ENCODE peak calls at places on chromosomes 5 and 9, in ten cellular contexts. M, H, K, F, T, W, Z, S, C and Y are unnamed samples.

GRCh38 chr5:10863763-10864383 is 102.8 kb upstream of the DAP start:
- DNase-seq in M (peak; percentile 49), H (peak; percentile 88), K (peak; percentile 33), F (peak; percentile 24), T (peak; percentile 87), W (peak; percentile 28), Z (peak; percentile 36), S (no peak), C (peak; percentile 48), Y (peak; percentile 48)

GRCh38 chr9:36946653-36947052 is 87.4 kb downstream of the PAX5 start:
- DNase-seq in M (no peak), H (peak; percentile 10), K (peak; percentile 13), F (no peak), T (no peak), W (no peak), Z (peak; percentile 25), S (no peak), C (no peak), Y (no peak)

GRCh38 chr9:93057024-93057702 is 1.3 kb upstream of the SUSD3 start:
- DNase-seq in M (no peak), H (no peak), K (no peak), F (no peak), T (no peak), W (no peak), Z (no peak), S (no peak), C (no peak), Y (no peak)

GRCh38 chr5:154284433-154284832 is 93.9 kb downstream of the GALNT10 start:
- DNase-seq in M (no peak), H (no peak), K (no peak), F (no peak), T (no peak), W (no peak), Z (no peak), S (no peak), C (no peak), Y (no peak)

GRCh38 chr9:97853056-97853843 is at the start of gene FOXE1:
- DNase-seq in M (no peak), H (no peak), K (no peak), F (no peak), T (no peak), W (no peak), Z (no peak), S (no peak), C (no peak), Y (no peak)

GRCh38 chr5:10626473-10627013 is 62.7 kb downstream of the ANKRD33B start:
- DNase-seq in M (no peak), H (no peak), K (no peak), F (no peak), T (no peak), W (no peak), Z (peak; percentile 32), S (no peak), C (no peak), Y (peak; percentile 31)

GRCh38 chr9:84138543-84138942 is 157.9 kb downstream of the RMI1 start:
- DNase-seq in M (no peak), H (no peak), K (no peak), F (no peak), T (no peak), W (no peak), Z (no peak), S (no peak), C (no peak), Y (no peak)

GRCh38 chr5:69505306-69505705 is 12.7 kb downstream of the OCLN start:
- DNase-seq in M (no peak), H (no peak), K (no peak), F (no peak), T (no peak), W (no peak), Z (no peak), S (no peak), C (no peak), Y (no peak)

GRCh38 chr9:21761309-21761901 is 41.0 kb upstream of the MTAP start:
- DNase-seq in M (no peak), H (no peak), K (peak; percentile 36), F (no peak), T (no peak), W (no peak), Z (no peak), S (no peak), C (no peak), Y (no peak)

GRCh38 chr9:130689937-130690700 is 3.5 kb upstream of the EXOSC2 start:
- DNase-seq in M (peak; percentile 83), H (peak; percentile 95), K (peak; percentile 96), F (peak; percentile 75), T (peak; percentile 84), W (no peak), Z (peak; percentile 99), S (peak; percentile 47), C (peak; percentile 64), Y (peak; percentile 95)

GRCh38 chr9:130685104-130685503 is 8.5 kb upstream of the EXOSC2 start:
- DNase-seq in M (no peak), H (no peak), K (no peak), F (no peak), T (no peak), W (no peak), Z (no peak), S (no peak), C (no peak), Y (no peak)

GRCh38 chr9:130688070-130688469 is 5.5 kb upstream of the EXOSC2 start:
- DNase-seq in M (no peak), H (no peak), K (no peak), F (no peak), T (no peak), W (no peak), Z (no peak), S (no peak), C (no peak), Y (no peak)

GRCh38 chr9:130689572-130689936 is 4.0 kb upstream of the EXOSC2 start:
- DNase-seq in M (no peak), H (no peak), K (no peak), F (no peak), T (no peak), W (no peak), Z (no peak), S (no peak), C (no peak), Y (no peak)

DNA sequence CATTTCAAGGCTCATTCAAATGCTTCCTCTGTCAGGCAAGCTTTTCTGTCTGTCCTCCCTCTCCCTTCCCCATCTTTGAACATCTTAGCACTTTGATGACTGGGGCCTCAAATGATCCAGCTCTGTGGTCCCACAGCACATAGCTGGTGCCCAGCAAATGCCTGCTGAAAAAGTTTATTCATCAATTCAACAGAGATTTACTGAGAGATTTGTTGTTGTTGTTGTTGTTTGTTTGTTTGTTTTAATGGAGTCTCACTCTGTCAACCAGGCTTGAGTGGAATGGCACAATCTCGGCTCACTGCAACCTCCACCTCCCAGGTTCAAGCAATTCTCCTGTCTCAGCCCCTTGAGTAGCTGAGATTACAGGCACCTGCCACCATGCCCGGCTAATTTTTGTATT is 6.0 kb upstream of the EXOSC2 start:
- DNase-seq in M (no peak), H (no peak), K (no peak), F (no peak), T (no peak), W (no peak), Z (no peak), S (no peak), C (no peak), Y (no peak)
- TF ChIP-seq CTCF in M (no peak), H (no peak), K (no peak), F (no peak), T (no peak), W (no peak), Z (no peak), S (no peak), C (no peak), Y (no peak)

DNA sequence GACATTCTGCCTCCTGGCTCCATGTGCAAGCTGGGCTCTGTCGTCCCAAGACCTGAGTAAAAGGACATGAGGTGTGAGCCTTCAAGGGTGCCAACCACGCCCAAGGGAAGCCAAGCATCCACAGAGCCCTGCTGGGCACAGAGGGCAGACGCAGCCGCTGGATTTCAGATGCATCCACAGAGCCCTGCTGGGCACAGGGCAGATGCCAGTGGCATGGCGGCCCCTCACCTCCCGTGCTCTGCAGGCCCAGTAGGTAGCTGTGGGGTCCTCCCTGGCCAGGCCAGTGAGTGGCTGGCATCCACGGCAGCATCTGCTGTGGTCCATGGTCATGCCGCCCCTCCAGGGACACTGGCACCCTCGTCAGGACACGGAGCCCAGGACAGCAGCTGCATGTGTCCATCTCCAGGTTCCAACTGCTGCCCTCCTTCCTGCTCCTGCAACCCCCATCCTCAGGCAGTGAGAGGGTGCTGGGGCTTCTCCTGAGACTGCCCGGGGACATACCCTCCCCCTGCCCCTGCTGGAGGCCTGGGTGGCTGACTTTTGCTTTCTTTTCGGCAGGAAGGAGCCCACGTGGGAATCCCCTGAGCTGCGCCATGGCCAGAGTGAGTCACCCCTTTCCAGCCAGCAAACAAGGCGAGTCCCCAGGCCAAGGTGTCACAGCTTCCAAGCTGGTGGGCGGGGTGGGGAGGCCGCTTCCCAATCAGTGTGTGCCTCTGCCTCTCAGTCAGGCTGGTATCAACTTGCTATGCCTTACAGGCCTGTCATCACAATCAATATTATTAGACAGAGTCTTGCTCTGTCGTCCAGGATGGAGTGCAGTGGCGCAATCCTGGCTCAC is 4.0 kb upstream of the TRAF2 start:
- DNase-seq in M (peak; percentile 72), H (peak; percentile 64), K (peak; percentile 67), F (peak; percentile 66), T (peak; percentile 75), W (no peak), Z (peak; percentile 75), S (peak; percentile 14), C (peak; percentile 87), Y (peak; percentile 73)
- H3K4me3 ChIP-seq in M (no peak overlapping the region), H (no peak overlapping the region), K (no peak overlapping the region), F (no peak overlapping the region), T (no peak overlapping the region), W (no peak overlapping the region), Z (peak overlapping the region; percentile 25), S (peak overlapping the region; percentile 23), C (no peak overlapping the region), Y (no peak overlapping the region)

DNA sequence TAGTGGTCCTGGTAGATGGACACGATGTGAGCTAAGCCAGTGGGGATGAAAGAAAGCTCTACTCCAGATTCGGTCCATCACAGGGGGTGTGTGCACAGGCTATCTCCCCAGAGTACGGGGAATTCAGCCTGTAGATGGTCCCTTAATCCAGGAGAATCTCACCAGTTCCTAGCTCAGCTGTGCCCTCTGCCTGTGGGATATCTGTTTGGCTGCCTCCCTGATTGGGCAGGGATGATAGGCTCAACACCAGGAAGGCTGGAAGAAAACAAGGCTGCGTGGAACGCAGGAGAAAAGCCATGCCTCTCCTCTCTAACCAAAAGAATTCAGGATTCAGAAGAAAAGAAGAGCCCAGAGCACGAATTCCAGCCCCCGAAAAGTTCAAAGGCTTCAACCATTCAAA is 40.9 kb downstream of the VLDLR start:
- DNase-seq in M (no peak), H (peak; percentile 3), K (no peak), F (no peak), T (no peak), W (peak; percentile 36), Z (no peak), S (no peak), C (peak; percentile 22), Y (peak; percentile 7)
- TF ChIP-seq CTCF in M (no peak), H (peak; percentile 38), K (peak; percentile 26), F (no peak), T (no peak), W (peak; percentile 35), Z (no peak), S (peak; percentile 18), C (peak; percentile 16), Y (no peak)

DNA sequence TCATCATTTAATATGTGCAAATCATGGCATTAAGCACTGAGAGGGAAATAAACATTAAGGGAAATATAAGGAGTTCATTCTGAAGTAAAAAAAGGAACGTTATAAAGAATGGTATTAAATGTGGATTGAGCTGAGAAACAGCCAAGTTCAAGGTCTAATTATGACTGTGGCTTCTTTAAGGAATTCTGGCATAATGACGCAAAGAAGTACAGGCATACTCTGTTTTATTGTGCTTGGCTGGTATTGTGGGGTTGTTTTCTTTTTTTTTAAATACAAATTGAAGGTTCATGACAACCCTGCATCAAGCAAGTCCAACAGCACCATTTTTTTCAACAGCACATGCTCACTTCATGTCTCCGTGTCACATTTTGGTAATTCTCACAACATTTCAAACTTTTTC is 7.6 kb downstream of the RAPGEF6 start:
- DNase-seq in M (no peak), H (no peak), K (no peak), F (no peak), T (no peak), W (no peak), Z (peak; percentile 61), S (no peak), C (no peak), Y (no peak)
- H3K4me3 ChIP-seq in M (no peak overlapping the region), H (no peak overlapping the region), K (no peak overlapping the region), F (no peak overlapping the region), T (no peak overlapping the region), W (no peak overlapping the region), Z (no peak overlapping the region), S (no peak overlapping the region), C (no peak overlapping the region), Y (no peak overlapping the region)